ENCODE peak calls at places on chromosome 16, in five cellular contexts. L, N, A, C and G are unnamed samples.

GRCh38 chr16:17633146-17633966 is 162.6 kb upstream of the XYLT1 start:
- DNase-seq in L (no peak), N (no peak), A (no peak), C (no peak), G (no peak)

GRCh38 chr16:63752347-63752746 is 1369.5 kb downstream of the CDH11 start:
- DNase-seq in L (no peak), N (no peak), A (no peak), C (no peak), G (no peak)

GRCh38 chr16:75319513-75320401 is 68.3 kb upstream of the BCAR1 start:
- DNase-seq in L (peak; percentile 90), N (no peak), A (no peak), C (no peak), G (no peak)

GRCh38 chr16:57537194-57537505 is 779 bp upstream of the CCDC102A start:
- DNase-seq in L (no peak), N (no peak), A (no peak), C (no peak), G (no peak)

GRCh38 chr16:4364196-4365013 is 7.2 kb upstream of the VASN start:
- DNase-seq in L (no peak), N (no peak), A (no peak), C (no peak), G (no peak)

GRCh38 chr16:88570691-88571092 is 489 bp downstream of the ZC3H18 start:
- DNase-seq in L (no peak), N (no peak), A (no peak), C (no peak), G (no peak)

GRCh38 chr16:75244844-75245758 is 6.3 kb downstream of the BCAR1 start:
- DNase-seq in L (peak; percentile 98), N (no peak), A (peak; percentile 80), C (no peak), G (peak; percentile 63)

GRCh38 chr16:72588554-72588953 is 416.6 kb upstream of the PMFBP1 start:
- DNase-seq in L (no peak), N (no peak), A (no peak), C (no peak), G (no peak)

GRCh38 chr16:89375021-89375420 is 115.3 kb downstream of the ANKRD11 start:
- DNase-seq in L (no peak), N (peak; percentile 45), A (no peak), C (no peak), G (no peak)

GRCh38 chr16:56812884-56813283 is 52.1 kb upstream of the SLC12A3 start:
- DNase-seq in L (peak; percentile 61), N (no peak), A (no peak), C (no peak), G (no peak)

GRCh38 chr16:87425941-87426340 is 33.8 kb downstream of the MAP1LC3B start:
- DNase-seq in L (no peak), N (no peak), A (no peak), C (no peak), G (no peak)

GRCh38 chr16:59633996-59634579 is 900.0 kb upstream of the GOT2 start:
- DNase-seq in L (peak; percentile 39), N (no peak), A (no peak), C (no peak), G (no peak)